ENCODE peak calls at places on chromosomes 11 and 22, in nine cellular contexts. One of them, this sample, is unnamed.

GRCh38 chr22:24390576-24390975 is 36.8 kb upstream of the ADORA2A start:
- DNase-seq in H1: no peak
- DNase-seq in body of pancreas: no peak
- DNase-seq in Peyer's patch: no peak
- DNase-seq in colonic mucosa: no peak
- DNase-seq in dorsolateral prefrontal cortex: no peak
- DNase-seq in AG04450: no peak
- DNase-seq in left ventricle myocardium inferior: no peak
- DNase-seq in PC-3: no peak
- DNase-seq in this sample: no peak

GRCh38 chr11:93741882-93742226 is 382 bp downstream of the C11orf54 start:
- DNase-seq in left ventricle myocardium inferior: no peak
- DNase-seq in body of pancreas: peak
- DNase-seq in dorsolateral prefrontal cortex: no peak
- DNase-seq in H1: no peak
- DNase-seq in colonic mucosa: peak
- DNase-seq in Peyer's patch: no peak
- DNase-seq in PC-3: peak
- DNase-seq in AG04450: no peak
- DNase-seq in this sample: no peak

GRCh38 chr11:65537296-65537597 is 12.4 kb downstream of the SCYL1 start:
- DNase-seq in dorsolateral prefrontal cortex: no peak
- DNase-seq in H1: no peak
- DNase-seq in AG04450: no peak
- DNase-seq in Peyer's patch: no peak
- DNase-seq in colonic mucosa: no peak
- DNase-seq in PC-3: no peak
- DNase-seq in left ventricle myocardium inferior: no peak
- DNase-seq in body of pancreas: no peak
- DNase-seq in this sample: no peak

GRCh38 chr11:42766191-42766590 is 545.6 kb upstream of the API5 start:
- DNase-seq in dorsolateral prefrontal cortex: no peak
- DNase-seq in left ventricle myocardium inferior: no peak
- DNase-seq in PC-3: no peak
- DNase-seq in H1: no peak
- DNase-seq in Peyer's patch: no peak
- DNase-seq in body of pancreas: no peak
- DNase-seq in colonic mucosa: no peak
- DNase-seq in AG04450: no peak
- DNase-seq in this sample: no peak

GRCh38 chr11:107591098-107591445 is at the start of gene ELMOD1:
- DNase-seq in Peyer's patch: peak
- DNase-seq in H1: no peak
- DNase-seq in colonic mucosa: peak
- DNase-seq in left ventricle myocardium inferior: peak
- DNase-seq in dorsolateral prefrontal cortex: peak
- DNase-seq in PC-3: peak
- DNase-seq in body of pancreas: peak
- DNase-seq in AG04450: no peak
- DNase-seq in this sample: peak

GRCh38 chr22:20079745-20080444 is at the start of gene DGCR8:
- DNase-seq in H1: peak
- DNase-seq in body of pancreas: peak
- DNase-seq in left ventricle myocardium inferior: peak
- DNase-seq in AG04450: peak
- DNase-seq in PC-3: peak
- DNase-seq in Peyer's patch: peak
- DNase-seq in colonic mucosa: peak
- DNase-seq in dorsolateral prefrontal cortex: peak
- DNase-seq in this sample: peak

GRCh38 chr11:78622666-78623065 is 48.0 kb upstream of the NARS2 start:
- DNase-seq in body of pancreas: no peak
- DNase-seq in colonic mucosa: no peak
- DNase-seq in Peyer's patch: no peak
- DNase-seq in H1: no peak
- DNase-seq in PC-3: peak
- DNase-seq in dorsolateral prefrontal cortex: no peak
- DNase-seq in AG04450: no peak
- DNase-seq in left ventricle myocardium inferior: no peak
- DNase-seq in this sample: no peak

GRCh38 chr11:2860636-2861035 is 24.9 kb downstream of the CDKN1C start:
- DNase-seq in H1: no peak
- DNase-seq in dorsolateral prefrontal cortex: no peak
- DNase-seq in PC-3: peak
- DNase-seq in left ventricle myocardium inferior: no peak
- DNase-seq in AG04450: no peak
- DNase-seq in body of pancreas: no peak
- DNase-seq in colonic mucosa: peak
- DNase-seq in Peyer's patch: peak
- DNase-seq in this sample: no peak

GRCh38 chr11:128061321-128061871 is 526.0 kb downstream of the ETS1 start:
- DNase-seq in left ventricle myocardium inferior: no peak
- DNase-seq in dorsolateral prefrontal cortex: no peak
- DNase-seq in PC-3: no peak
- DNase-seq in H1: no peak
- DNase-seq in colonic mucosa: no peak
- DNase-seq in Peyer's patch: no peak
- DNase-seq in AG04450: no peak
- DNase-seq in body of pancreas: no peak
- DNase-seq in this sample: no peak

GRCh38 chr22:26406118-26406517 is 22.9 kb upstream of the ASPHD2 start:
- DNase-seq in PC-3: peak
- DNase-seq in colonic mucosa: no peak
- DNase-seq in body of pancreas: no peak
- DNase-seq in AG04450: peak
- DNase-seq in left ventricle myocardium inferior: no peak
- DNase-seq in H1: no peak
- DNase-seq in Peyer's patch: no peak
- DNase-seq in dorsolateral prefrontal cortex: no peak
- DNase-seq in this sample: no peak

GRCh38 chr11:15657264-15657663 is 542.5 kb downstream of the INSC start:
- DNase-seq in body of pancreas: no peak
- DNase-seq in dorsolateral prefrontal cortex: no peak
- DNase-seq in Peyer's patch: no peak
- DNase-seq in colonic mucosa: no peak
- DNase-seq in AG04450: no peak
- DNase-seq in PC-3: no peak
- DNase-seq in left ventricle myocardium inferior: no peak
- DNase-seq in H1: no peak
- DNase-seq in this sample: no peak

DNA sequence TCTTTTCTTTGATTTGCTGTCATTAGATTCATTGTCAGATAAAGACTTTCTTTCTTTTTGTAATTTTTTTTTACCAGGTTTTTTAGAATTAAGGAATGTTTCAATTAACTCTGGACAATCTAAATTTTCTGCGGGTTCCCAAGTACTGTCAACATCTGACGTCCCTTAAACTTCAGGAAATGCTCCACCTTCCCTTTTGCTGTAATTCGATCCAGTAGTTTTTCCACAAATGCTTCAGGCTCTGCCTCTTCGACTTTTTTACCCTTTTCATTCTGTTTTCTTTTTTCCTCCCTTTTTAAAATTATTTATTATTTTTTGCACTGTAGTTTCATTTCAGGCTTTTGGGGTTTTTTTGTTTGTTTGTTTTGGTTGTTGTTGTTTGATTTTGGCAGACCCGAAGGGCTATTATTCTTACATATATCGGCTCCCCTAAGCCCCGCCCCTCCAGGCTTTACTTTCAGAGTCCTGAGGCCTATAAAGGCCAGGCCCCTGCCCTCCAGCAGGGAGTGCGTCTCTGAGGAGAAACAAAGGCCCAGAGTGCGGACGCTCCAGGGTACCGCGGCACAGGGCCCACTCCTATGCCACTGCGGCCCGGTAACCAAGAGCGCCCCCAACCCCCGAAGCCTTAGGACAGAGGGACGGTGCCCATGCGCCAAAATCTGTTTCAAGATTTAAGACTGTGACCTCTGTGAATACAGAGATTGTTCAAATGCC is 116.4 kb downstream of the TYR start:
- DNase-seq in AG04450: no peak
- DNase-seq in H1: peak
- DNase-seq in body of pancreas: peak
- DNase-seq in dorsolateral prefrontal cortex: no peak
- DNase-seq in Peyer's patch: peak
- DNase-seq in PC-3: no peak
- DNase-seq in left ventricle myocardium inferior: peak
- DNase-seq in colonic mucosa: no peak
- DNase-seq in this sample: peak
- H3K4me3 ChIP-seq in AG04450: peak
- H3K4me3 ChIP-seq in H1: peak
- H3K4me3 ChIP-seq in body of pancreas: no peak
- H3K4me3 ChIP-seq in dorsolateral prefrontal cortex: peak
- H3K4me3 ChIP-seq in Peyer's patch: no peak
- H3K4me3 ChIP-seq in PC-3: no peak
- H3K4me3 ChIP-seq in left ventricle myocardium inferior: peak
- H3K4me3 ChIP-seq in colonic mucosa: no peak
- H3K4me3 ChIP-seq in this sample: no peak

DNA sequence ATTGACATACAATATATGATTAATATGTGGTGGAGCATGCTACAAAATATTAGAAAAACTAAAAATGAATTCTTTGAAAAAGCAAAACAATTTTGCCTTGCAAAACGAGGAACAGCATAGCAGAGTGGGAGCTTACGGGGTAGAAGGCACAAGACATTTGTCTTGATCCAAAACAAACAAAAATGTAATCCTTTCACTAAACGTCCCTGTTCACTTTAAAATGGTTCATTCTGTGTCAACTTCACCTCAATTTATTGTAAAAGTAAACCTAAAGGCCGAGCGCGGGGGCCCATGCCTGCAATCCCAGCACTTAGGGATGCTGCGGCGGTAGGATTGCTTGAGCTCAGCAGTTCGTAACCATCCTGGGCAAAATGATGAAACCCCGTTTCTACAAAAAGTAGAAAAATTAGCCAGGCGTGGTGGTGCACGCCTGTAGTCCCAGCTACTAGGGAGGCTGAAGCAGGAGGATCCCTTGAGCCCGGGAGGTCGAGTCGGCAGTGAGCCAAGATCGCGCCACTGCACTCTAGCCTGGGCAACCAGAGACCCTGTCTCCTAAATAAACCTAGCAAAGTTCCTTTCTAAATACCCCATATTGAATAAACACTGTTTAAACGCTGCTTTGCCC is 2.0 kb downstream of the PRDM10 start:
- DNase-seq in Peyer's patch: no peak
- DNase-seq in H1: no peak
- DNase-seq in AG04450: no peak
- DNase-seq in left ventricle myocardium inferior: no peak
- DNase-seq in colonic mucosa: peak
- DNase-seq in PC-3: no peak
- DNase-seq in dorsolateral prefrontal cortex: no peak
- DNase-seq in body of pancreas: no peak
- DNase-seq in this sample: peak
- H3K4me3 ChIP-seq in Peyer's patch: peak
- H3K4me3 ChIP-seq in H1: no peak
- H3K4me3 ChIP-seq in AG04450: peak
- H3K4me3 ChIP-seq in left ventricle myocardium inferior: peak
- H3K4me3 ChIP-seq in colonic mucosa: peak
- H3K4me3 ChIP-seq in PC-3: peak
- H3K4me3 ChIP-seq in dorsolateral prefrontal cortex: peak
- H3K4me3 ChIP-seq in body of pancreas: no peak
- H3K4me3 ChIP-seq in this sample: no peak

GRCh38 chr11:71998649-71999310 is at the start of gene IL18BP:
- DNase-seq in colonic mucosa: no peak
- DNase-seq in Peyer's patch: no peak
- DNase-seq in PC-3: no peak
- DNase-seq in left ventricle myocardium inferior: no peak
- DNase-seq in AG04450: no peak
- DNase-seq in body of pancreas: no peak
- DNase-seq in dorsolateral prefrontal cortex: no peak
- DNase-seq in H1: no peak
- DNase-seq in this sample: peak
- H3K4me3 ChIP-seq in colonic mucosa: no peak
- H3K4me3 ChIP-seq in Peyer's patch: peak
- H3K4me3 ChIP-seq in PC-3: no peak
- H3K4me3 ChIP-seq in left ventricle myocardium inferior: peak
- H3K4me3 ChIP-seq in AG04450: peak
- H3K4me3 ChIP-seq in body of pancreas: no peak
- H3K4me3 ChIP-seq in dorsolateral prefrontal cortex: peak
- H3K4me3 ChIP-seq in H1: no peak
- H3K4me3 ChIP-seq in this sample: no peak

DNA sequence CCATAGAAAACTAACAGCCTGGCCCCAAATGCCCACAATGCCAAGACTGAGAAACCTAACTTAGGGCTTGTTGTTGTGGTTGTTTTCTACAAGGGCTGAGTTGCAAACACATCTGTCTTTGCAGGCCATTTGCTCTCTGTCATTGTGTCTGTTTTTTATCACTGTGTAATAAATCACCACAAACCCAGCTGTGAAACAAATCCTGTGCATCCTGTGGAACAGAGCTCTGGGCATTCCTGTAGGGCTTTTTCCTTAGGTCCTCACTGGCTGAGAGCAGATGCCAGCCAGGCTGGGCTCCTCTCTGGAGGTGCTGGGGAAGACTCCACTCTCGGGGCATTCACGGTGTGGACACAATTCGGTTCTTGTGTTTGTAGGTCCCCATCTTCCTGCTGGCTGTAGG is 15.7 kb upstream of the SYT8 start:
- DNase-seq in PC-3: no peak
- DNase-seq in left ventricle myocardium inferior: no peak
- DNase-seq in H1: no peak
- DNase-seq in dorsolateral prefrontal cortex: no peak
- DNase-seq in AG04450: no peak
- DNase-seq in body of pancreas: no peak
- DNase-seq in colonic mucosa: no peak
- DNase-seq in Peyer's patch: peak
- DNase-seq in this sample: no peak
- H3K4me3 ChIP-seq in PC-3: no peak
- H3K4me3 ChIP-seq in left ventricle myocardium inferior: no peak
- H3K4me3 ChIP-seq in H1: no peak
- H3K4me3 ChIP-seq in dorsolateral prefrontal cortex: no peak
- H3K4me3 ChIP-seq in AG04450: no peak
- H3K4me3 ChIP-seq in body of pancreas: no peak
- H3K4me3 ChIP-seq in colonic mucosa: no peak
- H3K4me3 ChIP-seq in Peyer's patch: no peak
- H3K4me3 ChIP-seq in this sample: no peak